ENCODE peak calls at places on chromosomes 12 and 14, in seven cellular contexts. U, A, M, L, S, F and W are unnamed samples.

GRCh38 chr14:77059276-77059934 is 30.9 kb upstream of the IRF2BPL start:
- DNase-seq in L (peak; percentile 94), M (no peak), U (peak; percentile 71), F (peak; percentile 91), A (no peak), S (peak; percentile 75), W (no peak)

GRCh38 chr12:72272731-72273498 is 745 bp downstream of the TRHDE start:
- DNase-seq in F (no peak), S (no peak), M (no peak), U (peak; percentile 20), L (no peak), A (peak; percentile 27), W (no peak)

GRCh38 chr12:88932457-88932856 is 352.2 kb upstream of the KITLG start:
- DNase-seq in F (no peak), U (no peak), A (no peak), M (no peak), L (no peak), S (no peak), W (no peak)

GRCh38 chr14:39023939-39024871 is 78.8 kb downstream of the SEC23A start:
- DNase-seq in M (no peak), U (no peak), L (no peak), F (no peak), S (no peak), A (no peak), W (no peak)

GRCh38 chr12:76623929-76624328 is 64.4 kb upstream of the OSBPL8 start:
- DNase-seq in F (no peak), U (no peak), A (no peak), S (no peak), L (peak; percentile 39), M (no peak), W (no peak)

GRCh38 chr14:102547067-102547466 is 37.5 kb upstream of the ANKRD9 start:
- DNase-seq in L (no peak), S (no peak), A (no peak), M (no peak), U (no peak), F (no peak), W (no peak)

GRCh38 chr12:52524898-52525591 is 4.9 kb upstream of the KRT5 start:
- DNase-seq in S (no peak), L (no peak), U (no peak), M (no peak), F (peak; percentile 5), A (no peak), W (no peak)

GRCh38 chr12:571795-572531 is 91.3 kb downstream of the NINJ2 start:
- DNase-seq in F (peak; percentile 86), S (no peak), M (no peak), L (peak; percentile 6), U (no peak), A (no peak), W (no peak)

GRCh38 chr12:106321139-106321850 is 18.8 kb downstream of the TCP11L2 start:
- DNase-seq in L (no peak), S (no peak), M (no peak), U (no peak), F (no peak), A (no peak), W (no peak)

GRCh38 chr14:50388256-50388931 is 8.3 kb downstream of the CDKL1 start:
- DNase-seq in S (peak; percentile 38), L (peak; percentile 74), A (no peak), U (peak; percentile 38), F (peak; percentile 95), M (no peak), W (no peak)

GRCh38 chr12:55743131-55743921 is 404 bp downstream of the GDF11 start:
- DNase-seq in F (peak; percentile 67), S (no peak), U (peak; percentile 61), A (peak; percentile 75), L (peak; percentile 64), M (peak; percentile 28), W (peak; percentile 64)